ENCODE peak calls at places on chromosomes 16 and 17, in four cellular contexts. E is ovary, U is spleen, C is heart left ventricle. S is an unnamed sample.

GRCh38 chr17:67068999-67069398 is 24.6 kb downstream of the CACNG1 start:
- DNase-seq in E (no peak), U (no peak), C (no peak), S (no peak)

GRCh38 chr16:1538804-1539520 is 5.5 kb downstream of the TMEM204 start:
- DNase-seq in E (peak), U (no peak), C (peak), S (no peak)

GRCh38 chr16:54050281-54051210 is 236.0 kb downstream of the IRX3 start:
- DNase-seq in E (no peak), U (no peak), C (no peak), S (no peak)

GRCh38 chr17:50238594-50239287 is 35.5 kb upstream of the TMEM92 start:
- DNase-seq in E (no peak), U (no peak), C (no peak), S (no peak)

GRCh38 chr16:89308391-89309333 is 91.2 kb downstream of the ZNF778 start:
- DNase-seq in E (no peak), U (peak), C (peak), S (no peak)

GRCh38 chr17:82283208-82283749 is 9.8 kb upstream of the CSNK1D start:
- DNase-seq in E (no peak), U (no peak), C (peak), S (no peak)

GRCh38 chr16:719815-720506 is 985 bp upstream of the ANTKMT start:
- DNase-seq in E (no peak), U (no peak), C (no peak), S (no peak)

GRCh38 chr16:66888647-66889615 is 8.6 kb downstream of the PDP2 start:
- DNase-seq in E (peak), U (no peak), C (no peak), S (no peak)

GRCh38 chr17:49359990-49360795 is 1.9 kb downstream of the ZNF652 start:
- DNase-seq in E (no peak), U (no peak), C (no peak), S (no peak)

GRCh38 chr17:83008526-83008925 is 70.9 kb upstream of the METRNL start:
- DNase-seq in E (no peak), U (no peak), C (no peak), S (no peak)

GRCh38 chr17:16027708-16028584 is 28.3 kb downstream of the TTC19 start:
- DNase-seq in E (no peak), U (no peak), C (no peak), S (no peak)

GRCh38 chr17:47907932-47908562 is 12.0 kb downstream of the SP2 start:
- DNase-seq in E (no peak), U (no peak), C (no peak), S (no peak)

GRCh38 chr16:69276143-69277115 is 34.7 kb upstream of the VPS4A start:
- DNase-seq in E (peak), U (no peak), C (no peak), S (no peak)

GRCh38 chr16:22948603-22949368 is 134.8 kb downstream of the HS3ST2 start:
- DNase-seq in E (peak), U (peak), C (no peak), S (peak)

GRCh38 chr16:77677129-77677528 is 45.2 kb upstream of the NUDT7 start:
- DNase-seq in E (no peak), U (no peak), C (no peak), S (peak)

GRCh38 chr17:2695243-2695960 is 16.2 kb downstream of the CLUH start:
- DNase-seq in E (no peak), U (peak), C (peak), S (no peak)

GRCh38 chr16:53865492-53865863 is 161.5 kb downstream of the FTO start:
- DNase-seq in E (no peak), U (no peak), C (no peak), S (no peak)

GRCh38 chr16:50539053-50539615 is 9.1 kb upstream of the NKD1 start:
- DNase-seq in E (no peak), U (peak), C (no peak), S (no peak)

GRCh38 chr17:61005358-61005757 is 327.7 kb downstream of the BCAS3 start:
- DNase-seq in E (no peak), U (no peak), C (no peak), S (no peak)

GRCh38 chr17:50397919-50398285 is 579 bp upstream of the LRRC59 start:
- DNase-seq in E (no peak), U (no peak), C (no peak), S (no peak)

GRCh38 chr16:19118938-19119431 is 5.2 kb downstream of the ITPRIPL2 start:
- DNase-seq in E (peak), U (no peak), C (no peak), S (no peak)

GRCh38 chr17:31099051-31099450 is 4.3 kb downstream of the NF1 start:
- DNase-seq in E (no peak), U (no peak), C (no peak), S (no peak)

GRCh38 chr17:83026311-83026811 is 53.0 kb upstream of the METRNL start:
- DNase-seq in E (no peak), U (no peak), C (no peak), S (no peak)

GRCh38 chr16:79931721-79932120 is 331.2 kb upstream of the MAF start:
- DNase-seq in E (no peak), U (no peak), C (no peak), S (no peak)

GRCh38 chr17:39602533-39603303 is 5.0 kb downstream of the NEUROD2 start:
- DNase-seq in E (no peak), U (no peak), C (no peak), S (no peak)

GRCh38 chr17:48492401-48493298 is 38.2 kb downstream of the HOXB1 start:
- DNase-seq in E (peak), U (peak), C (peak), S (peak)

GRCh38 chr17:62707425-62707739 is 79.9 kb downstream of the MRC2 start:
- DNase-seq in E (no peak), U (peak), C (no peak), S (no peak)

GRCh38 chr16:5639531-5639930 is 541.9 kb upstream of the EEF2KMT start:
- DNase-seq in E (no peak), U (no peak), C (no peak), S (no peak)

GRCh38 chr16:50441758-50442157 is 73.0 kb upstream of the BRD7 start:
- DNase-seq in E (no peak), U (no peak), C (no peak), S (no peak)

GRCh38 chr17:48578616-48579560 is 738 bp upstream of the HOXB4 start:
- DNase-seq in E (no peak), U (no peak), C (no peak), S (no peak)

GRCh38 chr16:67542464-67542863 is 13.8 kb downstream of the RIPOR1 start:
- DNase-seq in E (peak), U (peak), C (no peak), S (no peak)

GRCh38 chr17:16442141-16442540 is 26.8 kb downstream of the TRPV2 start:
- DNase-seq in E (no peak), U (no peak), C (no peak), S (no peak)

GRCh38 chr16:30446203-30446595 is 525 bp upstream of the SEPHS2 start:
- DNase-seq in E (no peak), U (no peak), C (no peak), S (no peak)

GRCh38 chr17:75181608-75182318 is 996 bp downstream of the SUMO2 start:
- DNase-seq in E (peak), U (no peak), C (no peak), S (peak)

GRCh38 chr17:37650419-37651003 is 7.3 kb upstream of the DDX52 start:
- DNase-seq in E (no peak), U (no peak), C (no peak), S (no peak)

GRCh38 chr16:49492090-49492801 is 118.6 kb downstream of the C16orf78 start:
- DNase-seq in E (peak), U (peak), C (peak), S (peak)

GRCh38 chr16:13376174-13376573 is 474.8 kb downstream of the SHISA9 start:
- DNase-seq in E (no peak), U (no peak), C (no peak), S (no peak)

GRCh38 chr17:74152591-74153455 is 50.7 kb upstream of the RPL38 start:
- DNase-seq in E (no peak), U (no peak), C (no peak), S (no peak)

GRCh38 chr17:7842380-7842949 is 8.4 kb downstream of the KDM6B start:
- DNase-seq in E (peak), U (peak), C (peak), S (peak)
- TF ChIP-seq POLR2A in E (peak), U (peak), C (no peak), S (peak)

GRCh38 chr17:58660621-58661020 is 31.2 kb downstream of the TEX14 start:
- DNase-seq in E (no peak), U (no peak), C (no peak), S (no peak)
- TF ChIP-seq POLR2A in E (no peak), U (no peak), C (no peak), S (no peak)

GRCh38 chr17:80025140-80025539 is 10.5 kb downstream of the TBC1D16 start:
- DNase-seq in E (no peak), U (no peak), C (peak), S (peak)

GRCh38 chr17:80028030-80028429 is 7.6 kb downstream of the TBC1D16 start:
- DNase-seq in E (no peak), U (no peak), C (no peak), S (no peak)

GRCh38 chr17:80027043-80027435 is 8.6 kb downstream of the TBC1D16 start:
- DNase-seq in E (no peak), U (no peak), C (no peak), S (no peak)

GRCh38 chr17:80025796-80026195 is 9.9 kb downstream of the TBC1D16 start:
- DNase-seq in E (no peak), U (no peak), C (no peak), S (no peak)

DNA sequence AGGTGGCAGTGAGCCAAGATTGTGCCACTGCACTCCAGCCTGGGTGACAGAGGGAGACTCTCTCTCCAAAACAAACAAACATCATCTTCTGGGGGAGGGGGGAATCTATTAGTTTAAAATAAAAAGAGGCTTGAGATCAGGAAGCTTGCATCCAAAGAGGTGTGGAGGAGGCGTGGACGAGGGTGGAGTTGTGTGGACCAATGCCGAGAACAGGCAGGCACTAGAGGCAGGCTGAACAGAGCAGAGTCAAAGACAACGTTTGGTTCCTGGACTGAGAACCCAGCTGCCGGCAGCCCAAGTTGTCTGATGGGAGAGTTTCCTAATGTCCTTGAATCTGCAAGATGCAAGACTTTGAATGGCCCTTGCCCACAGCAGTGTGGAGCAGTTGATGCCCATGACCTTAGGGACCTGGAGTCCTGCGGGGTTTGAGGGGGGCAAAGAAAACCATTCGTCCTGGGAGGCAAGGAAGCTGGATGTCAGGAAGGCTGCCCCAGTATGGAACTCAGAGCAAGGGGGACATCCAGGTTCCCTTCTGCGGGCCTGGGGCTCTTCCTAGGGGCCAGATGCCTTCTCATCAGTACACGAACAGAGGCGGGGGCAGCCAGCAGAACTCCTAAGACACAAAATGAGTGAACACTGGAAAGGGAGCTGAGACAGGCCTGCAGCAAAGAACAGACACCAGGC is 9.2 kb downstream of the TBC1D16 start:
- DNase-seq in E (no peak), U (no peak), C (no peak), S (peak)
- TF ChIP-seq POLR2A in E (no peak), U (no peak), C (no peak), S (no peak)

DNA sequence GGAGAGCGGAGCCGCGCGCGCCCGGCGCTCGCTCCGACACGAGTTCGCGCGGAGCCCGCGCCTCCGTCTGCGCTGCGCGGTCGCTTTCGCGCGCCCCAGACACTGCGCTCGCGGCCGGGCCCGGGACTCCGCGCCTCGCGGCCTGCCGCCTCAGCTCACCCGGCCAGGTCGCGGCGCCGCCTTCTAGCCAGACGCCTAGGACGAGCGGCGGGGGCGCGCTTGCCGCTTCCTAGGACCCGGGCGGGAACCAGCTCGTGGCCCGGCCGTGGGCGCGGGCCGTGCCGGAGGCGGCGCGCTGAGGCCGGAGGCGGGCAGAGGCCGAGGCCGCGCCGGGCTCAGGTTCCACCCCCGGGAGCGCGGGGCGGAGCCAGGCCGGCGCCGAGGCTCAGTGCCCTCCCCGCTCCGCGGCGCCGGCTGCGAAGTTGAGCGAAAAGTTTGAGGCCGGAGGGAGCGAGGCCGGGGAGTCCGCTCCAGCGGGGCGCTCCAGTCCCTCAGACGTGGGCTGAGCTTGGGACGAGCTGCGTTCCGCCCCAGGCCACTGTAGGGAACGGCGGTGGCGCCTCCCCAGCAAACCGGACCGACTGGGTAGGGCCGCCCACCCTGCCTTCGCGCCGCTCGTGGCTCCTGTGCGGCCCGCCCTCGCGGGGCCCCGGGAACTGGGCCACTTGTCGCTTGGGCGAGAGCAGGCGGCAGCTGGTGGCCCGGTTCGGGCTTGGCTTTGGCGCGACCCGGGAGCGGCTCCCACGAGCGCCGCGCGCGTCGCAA is at the start of gene SPHK1:
- DNase-seq in E (peak), U (peak), C (peak), S (peak)
- TF ChIP-seq POLR2A in E (peak), U (no peak), C (no peak), S (peak)

DNA sequence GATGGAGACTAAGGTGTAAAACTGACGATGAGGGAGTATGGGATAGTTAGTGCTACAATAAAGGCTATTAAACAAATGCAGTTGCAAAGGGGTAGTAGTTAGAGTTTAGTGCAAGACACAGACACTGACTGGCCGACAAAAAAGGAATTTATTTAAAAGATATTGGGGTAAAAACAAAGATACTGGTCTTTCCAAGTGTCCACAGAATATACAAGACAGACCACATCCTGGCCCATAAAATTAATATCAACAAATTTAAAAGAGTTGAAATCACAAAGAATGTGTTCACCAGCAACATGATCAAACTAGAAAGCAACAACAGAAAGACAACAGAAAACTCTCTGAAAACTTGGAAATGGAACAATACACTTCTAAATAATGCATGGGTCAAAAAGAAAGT is 54.7 kb downstream of the CFDP1 start:
- DNase-seq in E (no peak), U (no peak), C (no peak), S (no peak)
- TF ChIP-seq POLR2A in E (no peak), U (no peak), C (no peak), S (no peak)

S was measured in prostate gland.